ENCODE peak calls at places on chromosomes 4 and X, in six cellular contexts. E is NCI-H460; A is CD4-positive, alpha-beta T cell; K is neural progenitor cell; I is cardiac muscle cell; C is activated CD4-positive, alpha-beta T cell treated with anti-CD3 and anti-CD28 coated beads, Interleukin-2, amount 50 U/mL, for 4 hours. V is an unnamed sample.

GRCh38 chr4:86529450-86529849 is 64.7 kb upstream of the PTPN13 start:
- DNase-seq in I (no peak), A (no peak), C (no peak), K (no peak), E (no peak), V (no peak)

GRCh38 chr4:144906181-144906895 is 191.7 kb downstream of the ANAPC10 start:
- DNase-seq in A (no peak), I (no peak), K (no peak), E (no peak), C (no peak), V (no peak)

GRCh38 chrX:15301924-15302323 is 13.5 kb downstream of the ASB11 start:
- DNase-seq in E (no peak), K (no peak), I (no peak), A (no peak), C (no peak), V (no peak)

GRCh38 chrX:118239471-118239870 is 106.4 kb upstream of the WDR44 start:
- DNase-seq in C (no peak), I (no peak), E (no peak), A (no peak), K (no peak), V (no peak)

GRCh38 chr4:92381640-92382039 is 77.9 kb downstream of the GRID2 start:
- DNase-seq in C (no peak), K (no peak), E (no peak), A (no peak), I (no peak), V (no peak)

GRCh38 chr4:8148159-8148558 is 10.5 kb downstream of the ABLIM2 start:
- DNase-seq in E (no peak), A (no peak), I (no peak), K (no peak), C (no peak), V (no peak)

GRCh38 chr4:133759428-133759827 is 442.2 kb downstream of the PABPC4L start:
- DNase-seq in K (peak; percentile 51), C (no peak), E (no peak), A (no peak), I (no peak), V (no peak)

GRCh38 chrX:13131511-13132137 is 87.2 kb upstream of the FAM9C start:
- DNase-seq in E (no peak), C (no peak), A (no peak), I (no peak), K (no peak), V (no peak)

GRCh38 chr4:2071912-2072867 is 13.1 kb downstream of the NAT8L start:
- DNase-seq in E (no peak), A (no peak), K (no peak), C (no peak), I (no peak), V (no peak)

GRCh38 chrX:153882086-153882498 is 3.9 kb downstream of the L1CAM start:
- DNase-seq in A (no peak), K (no peak), C (no peak), I (no peak), E (no peak), V (no peak)

GRCh38 chr4:147707892-147708672 is 23.8 kb upstream of the ARHGAP10 start:
- DNase-seq in E (peak; percentile 41), K (peak; percentile 63), I (peak; percentile 58), A (peak; percentile 23), C (peak; percentile 40), V (peak; percentile 66)